ENCODE peak calls at places on chromosomes 4 and X, in seven cellular contexts. One of them, this sample, is unnamed.

GRCh38 chrX:22383988-22384387 is 111.3 kb downstream of the CBLL2 start:
- DNase-seq in cardiac muscle cell: no peak
- DNase-seq in nephron progenitor cell: no peak
- DNase-seq in activated B cell treated with CpG ODN at 0.5 μM for 24 hours: no peak
- DNase-seq in CD4-positive, alpha-beta T cell: no peak
- DNase-seq in Calu3: no peak
- DNase-seq in cardiac fibroblast: no peak
- DNase-seq in this sample: no peak

GRCh38 chrX:3548743-3549441 is 164.6 kb downstream of the PRKX start:
- DNase-seq in activated B cell treated with CpG ODN at 0.5 μM for 24 hours: no peak
- DNase-seq in nephron progenitor cell: no peak
- DNase-seq in CD4-positive, alpha-beta T cell: no peak
- DNase-seq in Calu3: no peak
- DNase-seq in cardiac muscle cell: peak
- DNase-seq in cardiac fibroblast: peak
- DNase-seq in this sample: peak

GRCh38 chr4:181952478-181952877 is 290.7 kb upstream of the TENM3 start:
- DNase-seq in CD4-positive, alpha-beta T cell: no peak
- DNase-seq in cardiac fibroblast: peak
- DNase-seq in activated B cell treated with CpG ODN at 0.5 μM for 24 hours: no peak
- DNase-seq in nephron progenitor cell: no peak
- DNase-seq in cardiac muscle cell: peak
- DNase-seq in Calu3: peak
- DNase-seq in this sample: peak

GRCh38 chr4:77342170-77342810 is 185.3 kb downstream of the CCNG2 start:
- DNase-seq in Calu3: no peak
- DNase-seq in cardiac fibroblast: no peak
- DNase-seq in cardiac muscle cell: no peak
- DNase-seq in CD4-positive, alpha-beta T cell: no peak
- DNase-seq in activated B cell treated with CpG ODN at 0.5 μM for 24 hours: no peak
- DNase-seq in nephron progenitor cell: no peak
- DNase-seq in this sample: no peak

GRCh38 chr4:40289366-40290188 is 45.6 kb upstream of the CHRNA9 start:
- DNase-seq in cardiac muscle cell: no peak
- DNase-seq in Calu3: no peak
- DNase-seq in nephron progenitor cell: no peak
- DNase-seq in CD4-positive, alpha-beta T cell: no peak
- DNase-seq in activated B cell treated with CpG ODN at 0.5 μM for 24 hours: no peak
- DNase-seq in cardiac fibroblast: no peak
- DNase-seq in this sample: no peak

GRCh38 chr4:98802673-98803286 is 126.2 kb downstream of the EIF4E start:
- DNase-seq in Calu3: no peak
- DNase-seq in cardiac fibroblast: peak
- DNase-seq in CD4-positive, alpha-beta T cell: no peak
- DNase-seq in activated B cell treated with CpG ODN at 0.5 μM for 24 hours: no peak
- DNase-seq in cardiac muscle cell: peak
- DNase-seq in nephron progenitor cell: no peak
- DNase-seq in this sample: no peak

GRCh38 chrX:47482512-47483309 is at the start of gene ZNF41:
- DNase-seq in nephron progenitor cell: peak
- DNase-seq in CD4-positive, alpha-beta T cell: peak
- DNase-seq in activated B cell treated with CpG ODN at 0.5 μM for 24 hours: peak
- DNase-seq in cardiac fibroblast: peak
- DNase-seq in Calu3: peak
- DNase-seq in cardiac muscle cell: peak
- DNase-seq in this sample: peak

GRCh38 chrX:124406294-124407013 is 60.1 kb downstream of the SH2D1A start:
- DNase-seq in nephron progenitor cell: peak
- DNase-seq in CD4-positive, alpha-beta T cell: peak
- DNase-seq in Calu3: peak
- DNase-seq in cardiac fibroblast: peak
- DNase-seq in cardiac muscle cell: peak
- DNase-seq in activated B cell treated with CpG ODN at 0.5 μM for 24 hours: no peak
- DNase-seq in this sample: peak

GRCh38 chr4:189069782-189070181 is 870.9 kb upstream of the FRG1 start:
- DNase-seq in activated B cell treated with CpG ODN at 0.5 μM for 24 hours: no peak
- DNase-seq in CD4-positive, alpha-beta T cell: no peak
- DNase-seq in Calu3: no peak
- DNase-seq in cardiac muscle cell: no peak
- DNase-seq in nephron progenitor cell: no peak
- DNase-seq in cardiac fibroblast: no peak
- DNase-seq in this sample: no peak

DNA sequence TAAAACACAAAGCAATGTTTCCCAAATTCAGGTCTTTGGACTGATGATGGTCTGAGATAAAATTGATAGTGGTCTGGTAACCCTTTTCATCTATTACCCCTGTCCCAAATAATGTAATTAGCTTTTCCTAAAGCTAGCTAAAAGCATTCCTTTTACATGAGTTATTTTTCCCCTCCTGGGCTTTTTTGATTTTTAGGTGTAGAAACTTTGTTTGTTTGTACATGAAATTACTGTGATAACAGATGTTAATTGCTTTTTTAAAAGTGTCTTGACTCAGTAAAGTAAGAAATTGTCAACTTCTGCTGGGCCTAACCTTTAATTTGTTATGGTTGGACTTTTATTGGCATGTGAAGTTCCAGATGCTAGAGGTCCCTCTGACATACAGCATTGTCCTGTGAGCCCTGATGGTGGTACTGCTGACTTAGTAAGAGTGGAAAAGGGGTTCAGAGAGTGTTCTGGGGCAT is 145.5 kb downstream of the ARHGAP10 start:
- DNase-seq in nephron progenitor cell: no peak
- DNase-seq in Calu3: no peak
- DNase-seq in CD4-positive, alpha-beta T cell: no peak
- DNase-seq in activated B cell treated with CpG ODN at 0.5 μM for 24 hours: no peak
- DNase-seq in cardiac fibroblast: no peak
- DNase-seq in cardiac muscle cell: no peak
- DNase-seq in this sample: no peak
- TF ChIP-seq CTCF in nephron progenitor cell: no peak
- TF ChIP-seq CTCF in Calu3: no peak
- TF ChIP-seq CTCF in CD4-positive, alpha-beta T cell: no peak
- TF ChIP-seq CTCF in activated B cell treated with CpG ODN at 0.5 μM for 24 hours: no peak
- TF ChIP-seq CTCF in cardiac fibroblast: no peak
- TF ChIP-seq CTCF in cardiac muscle cell: no peak
- TF ChIP-seq CTCF in this sample: no peak

DNA sequence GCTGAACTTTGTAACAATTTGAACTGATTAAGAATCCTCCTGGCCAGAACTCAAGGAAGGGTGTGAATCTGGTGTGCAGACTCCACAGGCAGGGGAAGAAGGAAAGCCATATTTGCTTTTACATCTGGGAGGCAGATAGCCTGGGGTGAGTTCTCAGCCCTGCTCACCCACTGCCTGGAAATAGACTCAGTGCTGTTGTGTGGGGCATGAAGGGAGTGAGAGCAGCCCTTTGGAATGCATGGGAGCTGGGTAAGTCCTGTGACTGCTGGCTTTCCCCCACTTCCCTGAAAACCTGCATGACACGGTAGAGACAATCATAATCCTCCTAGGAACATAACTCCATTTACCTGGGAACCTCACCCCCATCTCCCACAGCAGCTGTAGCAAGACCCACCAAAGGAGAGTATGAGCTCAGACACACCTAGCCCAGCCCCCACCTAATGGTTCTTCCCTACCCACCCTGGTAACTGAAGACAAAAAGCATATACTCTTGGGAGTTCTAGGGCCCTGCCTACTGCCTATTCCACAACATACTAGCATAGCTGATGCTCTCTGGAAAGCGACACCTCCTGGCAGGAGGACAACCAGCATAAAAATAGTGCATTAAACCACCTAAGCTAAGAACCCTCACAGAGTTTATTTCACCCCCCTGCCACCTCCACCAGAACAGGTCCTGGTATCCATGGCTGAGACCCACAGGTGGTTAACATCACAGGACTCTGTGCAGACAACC is 59.3 kb upstream of the UBQLN2 start:
- DNase-seq in cardiac muscle cell: no peak
- DNase-seq in cardiac fibroblast: no peak
- DNase-seq in nephron progenitor cell: no peak
- DNase-seq in activated B cell treated with CpG ODN at 0.5 μM for 24 hours: no peak
- DNase-seq in CD4-positive, alpha-beta T cell: no peak
- DNase-seq in Calu3: peak
- DNase-seq in this sample: no peak
- TF ChIP-seq CTCF in cardiac muscle cell: no peak
- TF ChIP-seq CTCF in cardiac fibroblast: no peak
- TF ChIP-seq CTCF in nephron progenitor cell: no peak
- TF ChIP-seq CTCF in activated B cell treated with CpG ODN at 0.5 μM for 24 hours: no peak
- TF ChIP-seq CTCF in CD4-positive, alpha-beta T cell: no peak
- TF ChIP-seq CTCF in Calu3: no peak
- TF ChIP-seq CTCF in this sample: no peak

GRCh38 chrX:45803383-45803921 is 602.8 kb upstream of the DIPK2B start:
- DNase-seq in activated B cell treated with CpG ODN at 0.5 μM for 24 hours: no peak
- DNase-seq in Calu3: no peak
- DNase-seq in CD4-positive, alpha-beta T cell: no peak
- DNase-seq in cardiac muscle cell: peak
- DNase-seq in nephron progenitor cell: no peak
- DNase-seq in cardiac fibroblast: peak
- DNase-seq in this sample: peak

GRCh38 chrX:45799576-45799975 is 598.9 kb upstream of the DIPK2B start:
- DNase-seq in Calu3: no peak
- DNase-seq in nephron progenitor cell: no peak
- DNase-seq in activated B cell treated with CpG ODN at 0.5 μM for 24 hours: no peak
- DNase-seq in cardiac fibroblast: no peak
- DNase-seq in cardiac muscle cell: no peak
- DNase-seq in CD4-positive, alpha-beta T cell: no peak
- DNase-seq in this sample: no peak

GRCh38 chrX:45806410-45807121 is 605.9 kb upstream of the DIPK2B start:
- DNase-seq in Calu3: no peak
- DNase-seq in cardiac fibroblast: peak
- DNase-seq in activated B cell treated with CpG ODN at 0.5 μM for 24 hours: no peak
- DNase-seq in nephron progenitor cell: no peak
- DNase-seq in CD4-positive, alpha-beta T cell: peak
- DNase-seq in cardiac muscle cell: peak
- DNase-seq in this sample: peak

GRCh38 chrX:45801554-45801953 is 600.9 kb upstream of the DIPK2B start:
- DNase-seq in cardiac fibroblast: peak
- DNase-seq in Calu3: no peak
- DNase-seq in nephron progenitor cell: no peak
- DNase-seq in cardiac muscle cell: peak
- DNase-seq in activated B cell treated with CpG ODN at 0.5 μM for 24 hours: no peak
- DNase-seq in CD4-positive, alpha-beta T cell: no peak
- DNase-seq in this sample: no peak
- TF ChIP-seq CTCF in cardiac fibroblast: no peak
- TF ChIP-seq CTCF in Calu3: no peak
- TF ChIP-seq CTCF in nephron progenitor cell: peak
- TF ChIP-seq CTCF in cardiac muscle cell: peak
- TF ChIP-seq CTCF in activated B cell treated with CpG ODN at 0.5 μM for 24 hours: no peak
- TF ChIP-seq CTCF in CD4-positive, alpha-beta T cell: peak
- TF ChIP-seq CTCF in this sample: peak

GRCh38 chr4:84901173-84901572 is 65.3 kb downstream of the WDFY3 start:
- DNase-seq in nephron progenitor cell: no peak
- DNase-seq in activated B cell treated with CpG ODN at 0.5 μM for 24 hours: no peak
- DNase-seq in Calu3: no peak
- DNase-seq in CD4-positive, alpha-beta T cell: no peak
- DNase-seq in cardiac fibroblast: no peak
- DNase-seq in cardiac muscle cell: no peak
- DNase-seq in this sample: no peak
- TF ChIP-seq CTCF in nephron progenitor cell: no peak
- TF ChIP-seq CTCF in activated B cell treated with CpG ODN at 0.5 μM for 24 hours: no peak
- TF ChIP-seq CTCF in Calu3: no peak
- TF ChIP-seq CTCF in CD4-positive, alpha-beta T cell: no peak
- TF ChIP-seq CTCF in cardiac fibroblast: no peak
- TF ChIP-seq CTCF in cardiac muscle cell: no peak
- TF ChIP-seq CTCF in this sample: peak

GRCh38 chr4:138035781-138036258 is 206.3 kb downstream of the SLC7A11 start:
- DNase-seq in activated B cell treated with CpG ODN at 0.5 μM for 24 hours: peak
- DNase-seq in cardiac muscle cell: peak
- DNase-seq in Calu3: peak
- DNase-seq in cardiac fibroblast: peak
- DNase-seq in nephron progenitor cell: peak
- DNase-seq in CD4-positive, alpha-beta T cell: no peak
- DNase-seq in this sample: peak
- TF ChIP-seq CTCF in activated B cell treated with CpG ODN at 0.5 μM for 24 hours: no peak
- TF ChIP-seq CTCF in cardiac muscle cell: peak
- TF ChIP-seq CTCF in Calu3: peak
- TF ChIP-seq CTCF in cardiac fibroblast: peak
- TF ChIP-seq CTCF in nephron progenitor cell: peak
- TF ChIP-seq CTCF in CD4-positive, alpha-beta T cell: peak
- TF ChIP-seq CTCF in this sample: peak

GRCh38 chr4:54169176-54169575 is 59.9 kb upstream of the PDGFRA start:
- DNase-seq in CD4-positive, alpha-beta T cell: no peak
- DNase-seq in Calu3: no peak
- DNase-seq in activated B cell treated with CpG ODN at 0.5 μM for 24 hours: no peak
- DNase-seq in cardiac muscle cell: peak
- DNase-seq in nephron progenitor cell: no peak
- DNase-seq in cardiac fibroblast: peak
- DNase-seq in this sample: peak

GRCh38 chr4:54167508-54167907 is 61.6 kb upstream of the PDGFRA start:
- DNase-seq in nephron progenitor cell: no peak
- DNase-seq in cardiac fibroblast: no peak
- DNase-seq in CD4-positive, alpha-beta T cell: no peak
- DNase-seq in activated B cell treated with CpG ODN at 0.5 μM for 24 hours: no peak
- DNase-seq in cardiac muscle cell: no peak
- DNase-seq in Calu3: no peak
- DNase-seq in this sample: no peak

GRCh38 chr4:54173281-54173912 is 55.7 kb upstream of the PDGFRA start:
- DNase-seq in activated B cell treated with CpG ODN at 0.5 μM for 24 hours: no peak
- DNase-seq in Calu3: no peak
- DNase-seq in cardiac fibroblast: peak
- DNase-seq in CD4-positive, alpha-beta T cell: no peak
- DNase-seq in nephron progenitor cell: no peak
- DNase-seq in cardiac muscle cell: no peak
- DNase-seq in this sample: peak

GRCh38 chr4:54176202-54176601 is 52.9 kb upstream of the PDGFRA start:
- DNase-seq in activated B cell treated with CpG ODN at 0.5 μM for 24 hours: no peak
- DNase-seq in cardiac muscle cell: no peak
- DNase-seq in nephron progenitor cell: no peak
- DNase-seq in CD4-positive, alpha-beta T cell: no peak
- DNase-seq in cardiac fibroblast: no peak
- DNase-seq in Calu3: no peak
- DNase-seq in this sample: no peak

GRCh38 chr4:54172156-54172555 is 56.9 kb upstream of the PDGFRA start:
- DNase-seq in CD4-positive, alpha-beta T cell: no peak
- DNase-seq in cardiac muscle cell: no peak
- DNase-seq in activated B cell treated with CpG ODN at 0.5 μM for 24 hours: no peak
- DNase-seq in nephron progenitor cell: no peak
- DNase-seq in cardiac fibroblast: no peak
- DNase-seq in Calu3: no peak
- DNase-seq in this sample: no peak
- TF ChIP-seq CTCF in CD4-positive, alpha-beta T cell: no peak
- TF ChIP-seq CTCF in cardiac muscle cell: no peak
- TF ChIP-seq CTCF in activated B cell treated with CpG ODN at 0.5 μM for 24 hours: no peak
- TF ChIP-seq CTCF in nephron progenitor cell: no peak
- TF ChIP-seq CTCF in cardiac fibroblast: no peak
- TF ChIP-seq CTCF in Calu3: no peak
- TF ChIP-seq CTCF in this sample: no peak

GRCh38 chr4:75555294-75556164 is at the start of gene ODAPH:
- DNase-seq in activated B cell treated with CpG ODN at 0.5 μM for 24 hours: no peak
- DNase-seq in cardiac fibroblast: no peak
- DNase-seq in nephron progenitor cell: no peak
- DNase-seq in Calu3: peak
- DNase-seq in cardiac muscle cell: no peak
- DNase-seq in CD4-positive, alpha-beta T cell: no peak
- DNase-seq in this sample: peak
- TF ChIP-seq CTCF in activated B cell treated with CpG ODN at 0.5 μM for 24 hours: no peak
- TF ChIP-seq CTCF in cardiac fibroblast: no peak
- TF ChIP-seq CTCF in nephron progenitor cell: no peak
- TF ChIP-seq CTCF in Calu3: no peak
- TF ChIP-seq CTCF in cardiac muscle cell: no peak
- TF ChIP-seq CTCF in CD4-positive, alpha-beta T cell: no peak
- TF ChIP-seq CTCF in this sample: peak

DNA sequence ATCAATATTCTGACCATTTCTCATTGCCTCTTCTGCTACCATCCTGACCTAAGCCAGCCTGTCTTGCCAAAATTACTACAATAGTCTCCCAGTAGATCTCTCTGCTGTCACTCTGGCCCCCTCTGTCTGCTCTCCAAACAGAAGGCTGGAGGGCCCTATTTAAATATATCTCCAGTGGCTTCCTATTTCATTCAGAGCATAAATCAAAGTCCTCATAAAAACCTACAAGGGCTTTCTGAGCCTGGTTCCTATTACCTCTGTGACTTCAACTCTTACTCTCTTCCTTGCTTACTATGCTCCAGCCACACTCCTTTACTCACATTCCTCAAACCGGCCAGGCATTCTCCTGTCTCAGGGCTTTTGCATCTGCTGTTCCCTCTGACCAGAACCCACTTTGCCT is 19.0 kb downstream of the IGSF1 start:
- DNase-seq in Calu3: no peak
- DNase-seq in activated B cell treated with CpG ODN at 0.5 μM for 24 hours: no peak
- DNase-seq in cardiac fibroblast: no peak
- DNase-seq in CD4-positive, alpha-beta T cell: no peak
- DNase-seq in nephron progenitor cell: no peak
- DNase-seq in cardiac muscle cell: no peak
- DNase-seq in this sample: no peak
- TF ChIP-seq CTCF in Calu3: no peak
- TF ChIP-seq CTCF in activated B cell treated with CpG ODN at 0.5 μM for 24 hours: no peak
- TF ChIP-seq CTCF in cardiac fibroblast: no peak
- TF ChIP-seq CTCF in CD4-positive, alpha-beta T cell: no peak
- TF ChIP-seq CTCF in nephron progenitor cell: no peak
- TF ChIP-seq CTCF in cardiac muscle cell: no peak
- TF ChIP-seq CTCF in this sample: no peak